ENCODE peak calls at places on chromosomes 4 and X, in five cellular contexts. One of them, this sample, is unnamed.

GRCh38 chrX:43962636-43963035 is 10.6 kb downstream of the NDP start:
- DNase-seq in lung: no peak
- DNase-seq in fibroblast of mammary gland: peak
- DNase-seq in GM12865: no peak
- DNase-seq in tibial nerve: no peak
- DNase-seq in this sample: no peak

GRCh38 chr4:47068986-47069385 is 37.6 kb downstream of the GABRB1 start:
- DNase-seq in lung: no peak
- DNase-seq in fibroblast of mammary gland: peak
- DNase-seq in GM12865: no peak
- DNase-seq in tibial nerve: no peak
- DNase-seq in this sample: no peak

GRCh38 chr4:1077711-1078477 is 35.5 kb downstream of the RNF212 start:
- DNase-seq in fibroblast of mammary gland: no peak
- DNase-seq in GM12865: no peak
- DNase-seq in lung: no peak
- DNase-seq in tibial nerve: no peak
- DNase-seq in this sample: no peak

GRCh38 chr4:124997907-124998306 is 285.4 kb upstream of the ANKRD50 start:
- DNase-seq in lung: no peak
- DNase-seq in GM12865: no peak
- DNase-seq in fibroblast of mammary gland: no peak
- DNase-seq in tibial nerve: no peak
- DNase-seq in this sample: no peak

GRCh38 chrX:9052081-9052480 is 18.2 kb upstream of the FAM9B start:
- DNase-seq in lung: no peak
- DNase-seq in GM12865: no peak
- DNase-seq in tibial nerve: no peak
- DNase-seq in fibroblast of mammary gland: no peak
- DNase-seq in this sample: no peak

GRCh38 chr4:4356106-4357041 is 30.5 kb upstream of the NSG1 start:
- DNase-seq in lung: no peak
- DNase-seq in tibial nerve: no peak
- DNase-seq in fibroblast of mammary gland: no peak
- DNase-seq in GM12865: no peak
- DNase-seq in this sample: no peak

GRCh38 chr4:185839204-185839712 is 27.3 kb upstream of the SORBS2 start:
- DNase-seq in GM12865: peak
- DNase-seq in lung: no peak
- DNase-seq in tibial nerve: peak
- DNase-seq in fibroblast of mammary gland: peak
- DNase-seq in this sample: no peak

GRCh38 chr4:134426821-134427220 is 225.2 kb upstream of the PABPC4L start:
- DNase-seq in lung: no peak
- DNase-seq in GM12865: no peak
- DNase-seq in tibial nerve: no peak
- DNase-seq in fibroblast of mammary gland: no peak
- DNase-seq in this sample: no peak

GRCh38 chrX:154308108-154308946 is 12.7 kb downstream of the TKTL1 start:
- DNase-seq in lung: peak
- DNase-seq in tibial nerve: peak
- DNase-seq in GM12865: peak
- DNase-seq in fibroblast of mammary gland: peak
- DNase-seq in this sample: no peak

GRCh38 chrX:68659385-68659784 is 11.9 kb downstream of the STARD8 start:
- DNase-seq in lung: no peak
- DNase-seq in GM12865: no peak
- DNase-seq in tibial nerve: no peak
- DNase-seq in fibroblast of mammary gland: no peak
- DNase-seq in this sample: no peak

GRCh38 chr4:151117371-151117962 is 18.0 kb downstream of the RPS3A start:
- DNase-seq in fibroblast of mammary gland: peak
- DNase-seq in GM12865: peak
- DNase-seq in tibial nerve: peak
- DNase-seq in lung: peak
- DNase-seq in this sample: no peak

GRCh38 chrX:53093748-53094583 is at the start of gene KANTR:
- DNase-seq in tibial nerve: peak
- DNase-seq in fibroblast of mammary gland: peak
- DNase-seq in lung: peak
- DNase-seq in GM12865: peak
- DNase-seq in this sample: peak
- TF ChIP-seq CTCF in tibial nerve: no peak
- TF ChIP-seq CTCF in fibroblast of mammary gland: no peak
- TF ChIP-seq CTCF in lung: no peak
- TF ChIP-seq CTCF in GM12865: no peak
- TF ChIP-seq CTCF in this sample: no peak

DNA sequence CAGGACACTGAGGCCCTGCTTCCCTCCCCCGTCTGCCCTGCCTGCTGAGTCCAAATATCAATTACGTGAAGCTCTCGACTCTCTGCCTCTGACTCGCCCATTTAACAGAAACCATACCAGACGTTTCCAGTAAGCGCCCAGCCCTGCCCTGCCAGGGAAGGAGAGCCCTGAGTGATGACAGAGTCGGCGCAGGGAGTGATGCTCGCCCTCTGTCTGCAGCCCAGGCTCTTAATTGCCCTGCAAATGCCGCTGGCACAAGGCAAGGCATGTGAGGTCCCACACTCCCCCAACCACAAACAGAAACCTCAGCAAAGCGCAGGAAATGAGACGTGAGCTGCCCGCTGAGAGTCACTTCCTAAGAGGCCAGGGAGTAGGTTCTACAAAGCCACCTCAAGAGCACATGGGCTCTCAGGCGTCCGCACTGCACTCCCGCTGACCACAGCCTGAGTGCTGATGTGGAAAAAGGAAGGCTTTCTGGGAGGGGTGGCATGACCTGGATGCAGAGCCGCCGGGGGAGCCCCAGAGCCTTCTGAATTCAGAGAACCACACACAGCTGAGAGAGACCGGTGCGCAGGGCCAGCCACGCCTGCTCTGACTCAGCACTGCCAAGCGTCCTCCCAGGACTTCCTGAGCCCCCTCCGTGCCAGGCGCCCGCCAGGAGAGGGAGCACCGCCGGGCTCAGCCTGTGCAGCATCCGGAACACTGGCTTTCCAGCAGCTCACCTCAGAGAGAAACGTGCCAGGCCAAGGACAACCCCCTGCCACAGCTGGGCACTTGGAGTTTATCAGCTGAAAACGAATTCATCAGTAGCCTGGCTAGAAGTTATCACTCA is 5.3 kb downstream of the ZFYVE28 start:
- DNase-seq in lung: peak
- DNase-seq in fibroblast of mammary gland: peak
- DNase-seq in tibial nerve: no peak
- DNase-seq in GM12865: peak
- DNase-seq in this sample: no peak
- TF ChIP-seq CTCF in lung: peak
- TF ChIP-seq CTCF in fibroblast of mammary gland: peak
- TF ChIP-seq CTCF in tibial nerve: peak
- TF ChIP-seq CTCF in GM12865: peak
- TF ChIP-seq CTCF in this sample: peak

DNA sequence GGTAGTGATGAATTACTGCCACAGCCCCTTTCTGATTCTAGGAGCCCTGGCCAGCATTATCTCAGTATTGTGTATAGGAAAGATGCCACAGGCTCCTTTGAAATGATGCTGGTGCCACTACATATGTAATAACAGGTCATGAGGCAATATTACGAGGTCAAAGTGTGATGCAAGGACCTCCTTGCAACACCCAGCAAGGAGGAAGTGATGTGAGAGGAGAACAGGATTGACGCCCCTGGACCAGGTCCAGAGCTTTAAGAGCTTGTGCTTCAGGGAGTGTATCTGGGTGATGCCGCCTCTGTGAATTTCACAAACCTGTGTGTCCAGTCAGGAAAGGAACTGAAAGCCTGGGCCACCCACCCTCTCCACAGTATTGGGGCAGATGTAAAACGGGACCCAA is 261.8 kb downstream of the MID1IP1 start:
- DNase-seq in fibroblast of mammary gland: peak
- DNase-seq in tibial nerve: peak
- DNase-seq in GM12865: no peak
- DNase-seq in lung: peak
- DNase-seq in this sample: no peak
- TF ChIP-seq CTCF in fibroblast of mammary gland: no peak
- TF ChIP-seq CTCF in tibial nerve: no peak
- TF ChIP-seq CTCF in GM12865: no peak
- TF ChIP-seq CTCF in lung: no peak
- TF ChIP-seq CTCF in this sample: no peak

DNA sequence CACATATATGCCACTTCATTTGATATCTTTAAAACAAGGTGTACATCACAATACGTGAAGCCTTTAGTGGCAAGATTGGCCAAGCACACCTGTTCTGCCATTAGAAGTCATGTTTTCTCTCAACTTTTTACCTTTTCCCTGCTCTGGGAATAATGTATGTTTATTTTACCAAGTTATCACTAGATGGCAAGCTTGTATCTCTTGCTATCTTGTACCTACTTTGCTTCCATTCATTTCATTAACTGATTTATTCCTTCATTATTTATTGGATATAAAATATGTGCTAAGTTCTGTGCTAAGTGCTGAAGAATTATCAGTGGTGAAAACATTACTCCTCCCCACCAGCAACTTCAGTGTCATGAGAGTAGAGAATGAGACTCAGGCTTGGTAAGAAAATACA is 245.5 kb downstream of the ANK2 start:
- DNase-seq in fibroblast of mammary gland: peak
- DNase-seq in GM12865: no peak
- DNase-seq in tibial nerve: no peak
- DNase-seq in lung: no peak
- DNase-seq in this sample: no peak
- TF ChIP-seq CTCF in fibroblast of mammary gland: peak
- TF ChIP-seq CTCF in GM12865: no peak
- TF ChIP-seq CTCF in tibial nerve: no peak
- TF ChIP-seq CTCF in lung: no peak
- TF ChIP-seq CTCF in this sample: no peak

This sample was measured in type B pancreatic cell.